ENCODE peak calls at places on chromosome X, in seven cellular contexts. One of them, this sample, is unnamed.

GRCh38 chrX:104370089-104370488 is 115.4 kb upstream of the ESX1 start:
- DNase-seq in lung: no peak
- DNase-seq in heart right ventricle: no peak
- DNase-seq in aorta: no peak
- DNase-seq in ovary: no peak
- DNase-seq in CD4-positive, CD25-positive, alpha-beta regulatory T cell: no peak
- DNase-seq in right lobe of liver: no peak
- DNase-seq in this sample: no peak

GRCh38 chrX:101220881-101221280 is 1.3 kb downstream of the DRP2 start:
- DNase-seq in CD4-positive, CD25-positive, alpha-beta regulatory T cell: no peak
- DNase-seq in heart right ventricle: no peak
- DNase-seq in ovary: no peak
- DNase-seq in aorta: no peak
- DNase-seq in right lobe of liver: no peak
- DNase-seq in lung: no peak
- DNase-seq in this sample: no peak

GRCh38 chrX:148310402-148311200 is 189.8 kb upstream of the AFF2 start:
- DNase-seq in right lobe of liver: no peak
- DNase-seq in lung: no peak
- DNase-seq in aorta: no peak
- DNase-seq in heart right ventricle: no peak
- DNase-seq in CD4-positive, CD25-positive, alpha-beta regulatory T cell: peak; percentile 12
- DNase-seq in ovary: no peak
- DNase-seq in this sample: no peak

GRCh38 chrX:69291111-69291510 is 125.9 kb upstream of the PJA1 start:
- DNase-seq in heart right ventricle: no peak
- DNase-seq in CD4-positive, CD25-positive, alpha-beta regulatory T cell: no peak
- DNase-seq in right lobe of liver: no peak
- DNase-seq in lung: no peak
- DNase-seq in ovary: no peak
- DNase-seq in aorta: no peak
- DNase-seq in this sample: no peak

GRCh38 chrX:151396042-151396826 is 772 bp upstream of the VMA21 start:
- DNase-seq in lung: peak; percentile 53
- DNase-seq in heart right ventricle: no peak
- DNase-seq in ovary: peak; percentile 33
- DNase-seq in right lobe of liver: no peak
- DNase-seq in CD4-positive, CD25-positive, alpha-beta regulatory T cell: peak; percentile 19
- DNase-seq in aorta: no peak
- DNase-seq in this sample: peak; percentile 22

GRCh38 chrX:30831082-30831481 is 58.0 kb downstream of the TAB3 start:
- DNase-seq in lung: no peak
- DNase-seq in CD4-positive, CD25-positive, alpha-beta regulatory T cell: no peak
- DNase-seq in right lobe of liver: no peak
- DNase-seq in heart right ventricle: no peak
- DNase-seq in ovary: no peak
- DNase-seq in aorta: no peak
- DNase-seq in this sample: no peak

GRCh38 chrX:151789179-151789800 is 54.7 kb downstream of the CNGA2 start:
- DNase-seq in lung: no peak
- DNase-seq in ovary: no peak
- DNase-seq in heart right ventricle: peak; percentile 24
- DNase-seq in CD4-positive, CD25-positive, alpha-beta regulatory T cell: no peak
- DNase-seq in right lobe of liver: no peak
- DNase-seq in aorta: peak; percentile 77
- DNase-seq in this sample: peak; percentile 78

GRCh38 chrX:16282209-16282608 is 114.9 kb downstream of the MAGEB17 start:
- DNase-seq in lung: no peak
- DNase-seq in ovary: no peak
- DNase-seq in aorta: no peak
- DNase-seq in CD4-positive, CD25-positive, alpha-beta regulatory T cell: no peak
- DNase-seq in heart right ventricle: no peak
- DNase-seq in right lobe of liver: no peak
- DNase-seq in this sample: no peak

GRCh38 chrX:118644378-118644777 is 83.0 kb upstream of the IL13RA1 start:
- DNase-seq in heart right ventricle: no peak
- DNase-seq in right lobe of liver: no peak
- DNase-seq in lung: no peak
- DNase-seq in ovary: no peak
- DNase-seq in CD4-positive, CD25-positive, alpha-beta regulatory T cell: no peak
- DNase-seq in aorta: no peak
- DNase-seq in this sample: no peak

GRCh38 chrX:101417981-101418841 is 10.2 kb downstream of the HNRNPH2 start:
- DNase-seq in ovary: peak; percentile 70
- DNase-seq in heart right ventricle: peak; percentile 79
- DNase-seq in aorta: peak; percentile 75
- DNase-seq in CD4-positive, CD25-positive, alpha-beta regulatory T cell: peak; percentile 23
- DNase-seq in lung: peak; percentile 67
- DNase-seq in right lobe of liver: peak; percentile 72
- DNase-seq in this sample: peak; percentile 53

GRCh38 chrX:103063918-103064434 is at the start of gene BEX1:
- DNase-seq in heart right ventricle: no peak
- DNase-seq in aorta: no peak
- DNase-seq in ovary: peak; percentile 76
- DNase-seq in CD4-positive, CD25-positive, alpha-beta regulatory T cell: peak; percentile 6
- DNase-seq in right lobe of liver: peak; percentile 23
- DNase-seq in lung: no peak
- DNase-seq in this sample: no peak

GRCh38 chrX:110000854-110001701 is 1.8 kb upstream of the TMEM164 start:
- DNase-seq in aorta: no peak
- DNase-seq in ovary: no peak
- DNase-seq in heart right ventricle: no peak
- DNase-seq in right lobe of liver: no peak
- DNase-seq in lung: no peak
- DNase-seq in CD4-positive, CD25-positive, alpha-beta regulatory T cell: no peak
- DNase-seq in this sample: no peak

GRCh38 chrX:129769467-129770154 is 10.1 kb upstream of the SASH3 start:
- DNase-seq in ovary: no peak
- DNase-seq in heart right ventricle: no peak
- DNase-seq in CD4-positive, CD25-positive, alpha-beta regulatory T cell: peak; percentile 64
- DNase-seq in lung: no peak
- DNase-seq in right lobe of liver: no peak
- DNase-seq in aorta: no peak
- DNase-seq in this sample: no peak

GRCh38 chrX:72402614-72403013 is 96.9 kb upstream of the CITED1 start:
- DNase-seq in aorta: no peak
- DNase-seq in heart right ventricle: no peak
- DNase-seq in right lobe of liver: no peak
- DNase-seq in lung: no peak
- DNase-seq in ovary: no peak
- DNase-seq in CD4-positive, CD25-positive, alpha-beta regulatory T cell: no peak
- DNase-seq in this sample: no peak

GRCh38 chrX:29841750-29842149 is 373.6 kb upstream of the MAGEB2 start:
- DNase-seq in heart right ventricle: no peak
- DNase-seq in right lobe of liver: no peak
- DNase-seq in ovary: no peak
- DNase-seq in lung: no peak
- DNase-seq in aorta: no peak
- DNase-seq in CD4-positive, CD25-positive, alpha-beta regulatory T cell: no peak
- DNase-seq in this sample: no peak

GRCh38 chrX:132034648-132035047 is 11.5 kb downstream of the STK26 start:
- DNase-seq in ovary: no peak
- DNase-seq in aorta: no peak
- DNase-seq in heart right ventricle: no peak
- DNase-seq in lung: no peak
- DNase-seq in right lobe of liver: no peak
- DNase-seq in CD4-positive, CD25-positive, alpha-beta regulatory T cell: no peak
- DNase-seq in this sample: no peak

GRCh38 chrX:10119399-10119990 is 37.3 kb upstream of the CLCN4 start:
- DNase-seq in right lobe of liver: no peak
- DNase-seq in aorta: peak; percentile 66
- DNase-seq in CD4-positive, CD25-positive, alpha-beta regulatory T cell: peak; percentile 65
- DNase-seq in lung: peak; percentile 86
- DNase-seq in ovary: peak; percentile 80
- DNase-seq in heart right ventricle: no peak
- DNase-seq in this sample: no peak
- H3K9me3 ChIP-seq in right lobe of liver: no peaks in the 10 kb centered on the region
- H3K9me3 ChIP-seq in aorta: no peaks in the 10 kb centered on the region
- H3K9me3 ChIP-seq in CD4-positive, CD25-positive, alpha-beta regulatory T cell: no peaks in the 10 kb centered on the region
- H3K9me3 ChIP-seq in lung: peaks cover 3% of the 10 kb centered on the region
- H3K9me3 ChIP-seq in ovary: no peaks in the 10 kb centered on the region
- H3K9me3 ChIP-seq in heart right ventricle: no peaks in the 10 kb centered on the region
- H3K9me3 ChIP-seq in this sample: no peaks in the 10 kb centered on the region

GRCh38 chrX:81874807-81875206 is 672.9 kb downstream of the SH3BGRL start:
- DNase-seq in aorta: no peak
- DNase-seq in lung: no peak
- DNase-seq in ovary: no peak
- DNase-seq in CD4-positive, CD25-positive, alpha-beta regulatory T cell: no peak
- DNase-seq in right lobe of liver: no peak
- DNase-seq in heart right ventricle: no peak
- DNase-seq in this sample: no peak

GRCh38 chrX:81875800-81876199 is 673.9 kb downstream of the SH3BGRL start:
- DNase-seq in right lobe of liver: no peak
- DNase-seq in ovary: no peak
- DNase-seq in CD4-positive, CD25-positive, alpha-beta regulatory T cell: no peak
- DNase-seq in lung: no peak
- DNase-seq in heart right ventricle: no peak
- DNase-seq in aorta: no peak
- DNase-seq in this sample: no peak

GRCh38 chrX:81876437-81876836 is 674.5 kb downstream of the SH3BGRL start:
- DNase-seq in right lobe of liver: no peak
- DNase-seq in aorta: no peak
- DNase-seq in CD4-positive, CD25-positive, alpha-beta regulatory T cell: no peak
- DNase-seq in heart right ventricle: no peak
- DNase-seq in ovary: no peak
- DNase-seq in lung: no peak
- DNase-seq in this sample: no peak
- H3K9me3 ChIP-seq in right lobe of liver: no peaks in the 10 kb centered on the region
- H3K9me3 ChIP-seq in aorta: no peaks in the 10 kb centered on the region
- H3K9me3 ChIP-seq in CD4-positive, CD25-positive, alpha-beta regulatory T cell: no peaks in the 10 kb centered on the region
- H3K9me3 ChIP-seq in heart right ventricle: no peaks in the 10 kb centered on the region
- H3K9me3 ChIP-seq in ovary: no peaks in the 10 kb centered on the region
- H3K9me3 ChIP-seq in lung: peaks cover 29% of the 10 kb centered on the region
- H3K9me3 ChIP-seq in this sample: no peaks in the 10 kb centered on the region

GRCh38 chrX:83535417-83536244 is 27.5 kb downstream of the POU3F4 start:
- DNase-seq in heart right ventricle: no peak
- DNase-seq in CD4-positive, CD25-positive, alpha-beta regulatory T cell: no peak
- DNase-seq in right lobe of liver: no peak
- DNase-seq in ovary: no peak
- DNase-seq in aorta: no peak
- DNase-seq in lung: no peak
- DNase-seq in this sample: no peak
- H3K9me3 ChIP-seq in heart right ventricle: no peaks in the 10 kb centered on the region
- H3K9me3 ChIP-seq in CD4-positive, CD25-positive, alpha-beta regulatory T cell: no peaks in the 10 kb centered on the region
- H3K9me3 ChIP-seq in right lobe of liver: no peaks in the 10 kb centered on the region
- H3K9me3 ChIP-seq in ovary: no peaks in the 10 kb centered on the region
- H3K9me3 ChIP-seq in aorta: no peaks in the 10 kb centered on the region
- H3K9me3 ChIP-seq in lung: no peaks in the 10 kb centered on the region
- H3K9me3 ChIP-seq in this sample: no peaks in the 10 kb centered on the region

GRCh38 chrX:2185341-2186082 is 315.3 kb downstream of the DHRSX start:
- DNase-seq in CD4-positive, CD25-positive, alpha-beta regulatory T cell: no peak
- DNase-seq in heart right ventricle: no peak
- DNase-seq in aorta: no peak
- DNase-seq in right lobe of liver: no peak
- DNase-seq in lung: no peak
- DNase-seq in ovary: no peak
- DNase-seq in this sample: no peak
- H3K9me3 ChIP-seq in CD4-positive, CD25-positive, alpha-beta regulatory T cell: peaks cover 4% of the 10 kb centered on the region
- H3K9me3 ChIP-seq in heart right ventricle: peaks cover 11% of the 10 kb centered on the region
- H3K9me3 ChIP-seq in aorta: peaks cover 1% of the 10 kb centered on the region
- H3K9me3 ChIP-seq in right lobe of liver: no peaks in the 10 kb centered on the region
- H3K9me3 ChIP-seq in lung: peaks cover 11% of the 10 kb centered on the region
- H3K9me3 ChIP-seq in ovary: peaks cover 5% of the 10 kb centered on the region
- H3K9me3 ChIP-seq in this sample: peaks cover 13% of the 10 kb centered on the region

DNA sequence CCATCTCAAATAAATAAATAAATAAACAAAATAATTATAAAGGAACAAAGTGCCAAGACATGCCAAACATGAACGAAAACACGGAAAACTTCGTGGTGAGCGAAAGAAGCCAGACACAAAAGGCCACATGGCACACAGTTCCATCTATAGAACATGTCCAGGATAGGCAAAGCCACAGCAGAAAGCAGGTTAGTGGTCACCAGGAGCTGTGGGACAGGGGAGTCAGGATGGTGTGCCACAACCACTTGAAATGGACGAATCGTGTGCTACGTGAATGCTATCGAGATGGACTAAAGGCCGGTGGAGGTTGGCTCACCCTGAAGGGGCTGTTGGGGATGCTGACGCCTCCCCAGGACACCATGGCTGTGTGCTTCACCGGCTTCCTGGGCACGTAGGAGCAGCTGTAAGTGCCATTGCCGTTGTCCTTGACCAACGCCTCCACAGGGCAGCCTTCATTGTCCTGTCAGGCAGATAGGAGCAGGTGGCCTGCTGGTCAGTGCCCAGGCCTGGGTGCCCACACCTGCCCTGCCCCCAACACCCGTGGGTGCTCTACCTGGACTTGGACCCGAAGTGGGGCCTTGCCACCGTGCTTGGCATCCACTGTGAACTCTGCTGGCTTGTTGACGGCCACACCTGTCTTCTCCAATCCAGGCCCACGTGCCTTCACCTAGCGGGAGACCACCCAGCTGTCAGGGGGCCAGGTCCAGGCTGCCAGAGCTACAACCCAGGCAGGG is 10.6 kb downstream of the FLNA start:
- DNase-seq in ovary: no peak
- DNase-seq in heart right ventricle: no peak
- DNase-seq in aorta: no peak
- DNase-seq in right lobe of liver: no peak
- DNase-seq in lung: no peak
- DNase-seq in CD4-positive, CD25-positive, alpha-beta regulatory T cell: no peak
- DNase-seq in this sample: no peak
- H3K9me3 ChIP-seq in ovary: no peaks in the 10 kb centered on the region
- H3K9me3 ChIP-seq in heart right ventricle: no peaks in the 10 kb centered on the region
- H3K9me3 ChIP-seq in aorta: no peaks in the 10 kb centered on the region
- H3K9me3 ChIP-seq in right lobe of liver: no peaks in the 10 kb centered on the region
- H3K9me3 ChIP-seq in lung: peaks cover 9% of the 10 kb centered on the region
- H3K9me3 ChIP-seq in CD4-positive, CD25-positive, alpha-beta regulatory T cell: no peaks in the 10 kb centered on the region
- H3K9me3 ChIP-seq in this sample: no peaks in the 10 kb centered on the region

This sample was measured in tibial artery.